ENCODE peak calls at places on chromosomes 11 and 22, in nine cellular contexts. E, K, V, M, O, X, P, N and T are unnamed samples. For H3K9me3, the result is how much of the 10 kb centered on the place peaks cover.

GRCh38 chr11:27276141-27276540 is 86.9 kb downstream of the CCDC34 start:
- DNase-seq in E (no peak), P (no peak), X (no peak), O (no peak), N (no peak), M (no peak), K (no peak), V (no peak), T (no peak)

GRCh38 chr22:30005213-30005857 is 74.9 kb upstream of the HORMAD2 start:
- DNase-seq in K (no peak), M (peak), X (no peak), N (peak), P (peak), O (peak), E (peak), V (peak), T (peak)

GRCh38 chr22:40463727-40464126 is 93.3 kb downstream of the SGSM3 start:
- DNase-seq in E (no peak), M (no peak), V (no peak), X (no peak), O (peak), N (no peak), P (no peak), K (no peak), T (no peak)

GRCh38 chr22:44449683-44450425 is 48.2 kb downstream of the RTL6 start:
- DNase-seq in N (no peak), P (no peak), V (no peak), O (no peak), M (no peak), K (no peak), E (no peak), X (peak), T (no peak)

GRCh38 chr11:61270354-61271070 is 24.6 kb downstream of the VWCE start:
- DNase-seq in E (no peak), P (peak), X (no peak), M (no peak), N (peak), K (no peak), O (peak), V (no peak), T (no peak)

GRCh38 chr11:62806611-62807121 is 1.4 kb upstream of the NXF1 start:
- DNase-seq in P (peak), N (no peak), V (peak), E (peak), O (no peak), M (peak), K (no peak), X (no peak), T (no peak)

GRCh38 chr11:112268406-112268805 is 7.7 kb upstream of the PLET1 start:
- DNase-seq in K (no peak), O (no peak), E (no peak), P (no peak), M (no peak), X (no peak), V (no peak), N (no peak), T (no peak)

GRCh38 chr22:17047656-17048055 is 37.1 kb upstream of the IL17RA start:
- DNase-seq in M (no peak), O (no peak), E (no peak), V (no peak), P (no peak), X (no peak), N (no peak), K (no peak), T (no peak)

GRCh38 chr22:22918297-22918965 is 30.8 kb downstream of the IGLL5 start:
- DNase-seq in E (no peak), M (no peak), O (no peak), K (no peak), X (no peak), N (no peak), V (no peak), P (no peak), T (no peak)

GRCh38 chr11:72743321-72744221 is 8.6 kb downstream of the ARAP1 start:
- DNase-seq in K (no peak), E (peak), O (no peak), V (no peak), X (peak), N (no peak), P (no peak), M (no peak), T (no peak)

GRCh38 chr11:63020671-63021255 is 5.1 kb upstream of the SLC22A8 start:
- DNase-seq in O (peak), V (no peak), X (no peak), E (no peak), P (no peak), N (peak), M (no peak), K (no peak), T (no peak)

GRCh38 chr22:27099896-27100295 is 442.5 kb downstream of the MIAT start:
- DNase-seq in K (no peak), X (no peak), O (no peak), P (no peak), V (no peak), E (no peak), N (no peak), M (no peak), T (no peak)

GRCh38 chr11:61616443-61616842 is 35.6 kb upstream of the SYT7 start:
- DNase-seq in X (no peak), N (peak), O (no peak), E (no peak), K (no peak), M (no peak), P (peak), V (no peak), T (no peak)

GRCh38 chr11:59200421-59200746 is 12.3 kb downstream of the MPEG1 start:
- DNase-seq in E (no peak), M (no peak), V (no peak), X (no peak), O (no peak), K (no peak), P (no peak), N (no peak), T (no peak)

GRCh38 chr11:8801121-8801520 is 109.9 kb upstream of the AKIP1 start:
- DNase-seq in M (no peak), X (no peak), N (no peak), O (no peak), V (no peak), E (no peak), P (no peak), K (no peak), T (no peak)

GRCh38 chr11:108685419-108686161 is 20.7 kb downstream of the DDX10 start:
- DNase-seq in X (no peak), M (no peak), E (no peak), N (no peak), V (no peak), K (no peak), O (no peak), P (no peak), T (no peak)

GRCh38 chr11:27385245-27385644 is 22.2 kb upstream of the CCDC34 start:
- DNase-seq in V (no peak), P (peak), N (no peak), X (no peak), M (no peak), K (no peak), E (no peak), O (peak), T (no peak)

GRCh38 chr11:11391796-11392195 is 38.7 kb upstream of the CSNK2A3 start:
- DNase-seq in X (no peak), O (no peak), K (no peak), M (no peak), V (peak), P (peak), N (peak), E (no peak), T (no peak)

GRCh38 chr11:57637626-57638004 is 12.1 kb downstream of the YPEL4 start:
- DNase-seq in K (no peak), X (no peak), O (no peak), V (no peak), P (no peak), M (no peak), E (peak), N (no peak), T (no peak)

GRCh38 chr11:102929966-102930365 is 25.6 kb downstream of the MMP13 start:
- DNase-seq in K (no peak), O (no peak), E (no peak), M (no peak), X (no peak), P (no peak), N (no peak), V (no peak), T (no peak)

GRCh38 chr11:127074151-127074761 is 73.7 kb upstream of the KIRREL3 start:
- DNase-seq in M (no peak), X (no peak), O (peak), V (peak), N (peak), P (peak), K (no peak), E (no peak), T (no peak)

GRCh38 chr22:39433476-39434242 is 23.2 kb upstream of the MGAT3 start:
- DNase-seq in X (no peak), K (no peak), E (no peak), M (no peak), N (no peak), P (no peak), V (no peak), O (no peak), T (no peak)

GRCh38 chr11:60785806-60786361 is 751 bp downstream of the MS4A10 start:
- DNase-seq in X (peak), N (no peak), E (no peak), K (no peak), O (no peak), V (no peak), M (peak), P (peak), T (no peak)

GRCh38 chr11:128745296-128746183 is 51.7 kb downstream of the FLI1 start:
- DNase-seq in V (no peak), X (no peak), K (no peak), O (no peak), P (peak), E (no peak), N (no peak), M (no peak), T (peak)

GRCh38 chr11:122733301-122733686 is 77.8 kb downstream of the UBASH3B start:
- DNase-seq in O (no peak), N (peak), X (no peak), P (peak), K (no peak), M (no peak), E (no peak), V (no peak), T (peak)

GRCh38 chr11:14310696-14311095 is 48.3 kb downstream of the RRAS2 start:
- DNase-seq in E (no peak), M (no peak), V (no peak), P (no peak), N (no peak), X (no peak), O (no peak), K (no peak), T (no peak)

GRCh38 chr11:81673001-81673400 is 1060.7 kb downstream of the FAM181B start:
- DNase-seq in O (no peak), P (peak), X (no peak), M (no peak), K (no peak), E (no peak), N (no peak), V (no peak), T (no peak)

GRCh38 chr11:22244986-22245592 is 52.2 kb downstream of the ANO5 start:
- DNase-seq in E (peak), P (peak), V (peak), O (peak), X (no peak), M (no peak), K (no peak), N (peak), T (no peak)

GRCh38 chr11:14359573-14360031 is 619 bp upstream of the RRAS2 start:
- DNase-seq in X (no peak), P (no peak), M (no peak), O (no peak), E (no peak), V (no peak), K (no peak), N (peak), T (no peak)

GRCh38 chr22:48075604-48076400 is 1313.4 kb downstream of the TBC1D22A start:
- DNase-seq in N (no peak), X (no peak), M (peak), O (no peak), P (no peak), K (no peak), V (no peak), E (no peak), T (no peak)
- H3K9me3 ChIP-seq in N (under half), X (under half), M (under half), O (under half), P (under half), K (under half), V (under half), E (under half), T (under half)

GRCh38 chr22:20525048-20525447 is 17.6 kb downstream of the MED15 start:
- DNase-seq in K (no peak), E (no peak), M (no peak), V (no peak), P (no peak), N (no peak), O (no peak), X (no peak), T (no peak)
- H3K27ac ChIP-seq in K (no peak), E (no peak), M (no peak), V (no peak), P (peak), N (no peak), O (no peak), X (no peak), T (peak)

GRCh38 chr11:45900916-45901617 is 6.0 kb downstream of the FREY1 start:
- DNase-seq in P (no peak), N (no peak), K (no peak), O (no peak), E (no peak), M (peak), X (no peak), V (no peak), T (no peak)
- H3K4me3 ChIP-seq in P (peak), N (peak), K (peak), O (no peak), E (peak), M (peak), X (peak), V (no peak), T (peak)

GRCh38 chr22:46180370-46181137 is 30.2 kb downstream of the PPARA start:
- DNase-seq in P (peak), M (no peak), X (no peak), O (no peak), N (no peak), V (no peak), E (no peak), K (no peak), T (no peak)
- H3K9me3 ChIP-seq in P (under half), M (under half), X (under half), O (under half), N (under half), V (under half), E (under half), K (under half), T (under half)